ENCODE peak calls at places on chromosomes 5 and 9, in four cellular contexts. X, Z, N and M are unnamed samples.

GRCh38 chr5:147688965-147689364 is 93.6 kb downstream of the JAKMIP2 start:
- DNase-seq in X (no peak), Z (peak), N (peak), M (no peak)

GRCh38 chr9:76868897-76869296 is 37.0 kb downstream of the PRUNE2 start:
- DNase-seq in X (peak), Z (no peak), N (no peak), M (no peak)

GRCh38 chr9:115193777-115194176 is 75.8 kb upstream of the TNC start:
- DNase-seq in X (no peak), Z (no peak), N (no peak), M (no peak)

GRCh38 chr9:125649315-125649714 is 57.7 kb downstream of the MAPKAP1 start:
- DNase-seq in X (peak), Z (no peak), N (no peak), M (no peak)

GRCh38 chr5:80959768-80960442 is at the start of gene RASGRF2:
- DNase-seq in X (no peak), Z (peak), N (peak), M (no peak)

GRCh38 chr9:76704601-76705204 is 59.5 kb upstream of the PCA3 start:
- DNase-seq in X (peak), Z (no peak), N (no peak), M (no peak)

GRCh38 chr5:88555658-88556057 is 287.0 kb upstream of the TMEM161B start:
- DNase-seq in X (no peak), Z (peak), N (no peak), M (no peak)

GRCh38 chr5:25955337-25955736 is 1083.0 kb downstream of the CDH9 start:
- DNase-seq in X (no peak), Z (no peak), N (no peak), M (no peak)

GRCh38 chr9:135990468-135991429 is 29.6 kb upstream of the UBAC1 start:
- DNase-seq in X (peak), Z (no peak), N (no peak), M (no peak)

GRCh38 chr5:58156977-58157701 is 302.7 kb downstream of the PLK2 start:
- DNase-seq in X (peak), Z (peak), N (no peak), M (no peak)

GRCh38 chr9:131744171-131744714 is 4.4 kb upstream of the RAPGEF1 start:
- DNase-seq in X (no peak), Z (no peak), N (no peak), M (no peak)

GRCh38 chr9:15205632-15206243 is 101.3 kb downstream of the TTC39B start:
- DNase-seq in X (no peak), Z (no peak), N (no peak), M (no peak)

GRCh38 chr5:116154931-116155330 is 70.1 kb downstream of the COMMD10 start:
- DNase-seq in X (no peak), Z (no peak), N (no peak), M (no peak)

GRCh38 chr5:35954175-35954574 is 15.8 kb upstream of the CAPSL start:
- DNase-seq in X (no peak), Z (no peak), N (no peak), M (no peak)

GRCh38 chr9:37144762-37145161 is 24.4 kb downstream of the ZCCHC7 start:
- DNase-seq in X (no peak), Z (no peak), N (no peak), M (no peak)